ENCODE peak calls at places on chromosomes 3 and 15, in four cellular contexts. Z is SHP77, X is NCI-H510A treated with DMSO at 0.1 percent for 48 hours, N is T-helper 9 cell. D is an unnamed sample.

GRCh38 chr3:111749171-111750170 is 109.6 kb upstream of the PHLDB2 start:
- DNase-seq in X (no peak), Z (no peak), N (no peak), D (no peak)

GRCh38 chr15:52224211-52224610 is 33.0 kb upstream of the GNB5 start:
- DNase-seq in N (no peak), Z (no peak), X (no peak), D (no peak)

GRCh38 chr3:146044046-146044445 is 116.9 kb downstream of the PLOD2 start:
- DNase-seq in N (no peak), Z (no peak), X (no peak), D (no peak)

GRCh38 chr3:45950686-45951600 is 7.7 kb downstream of the CXCR6 start:
- DNase-seq in X (no peak), Z (no peak), N (peak; percentile 23), D (peak; percentile 33)

GRCh38 chr15:60821462-60822061 is 342.6 kb upstream of the ICE2 start:
- DNase-seq in Z (no peak), N (no peak), X (no peak), D (no peak)

GRCh38 chr3:60954049-60954448 is 297.2 kb downstream of the FHIT start:
- DNase-seq in X (no peak), N (no peak), Z (no peak), D (no peak)

GRCh38 chr3:1953519-1953918 is 145.1 kb upstream of the CNTN4 start:
- DNase-seq in X (no peak), Z (peak; percentile 21), N (no peak), D (no peak)

GRCh38 chr3:43619593-43619992 is 2.2 kb downstream of the ANO10 start:
- DNase-seq in Z (no peak), X (no peak), N (no peak), D (no peak)

GRCh38 chr3:138016065-138016464 is 6.1 kb downstream of the CLDN18 start:
- DNase-seq in Z (no peak), N (no peak), X (no peak), D (no peak)

GRCh38 chr3:47527952-47528718 is 14.6 kb upstream of the ELP6 start:
- DNase-seq in N (no peak), Z (no peak), X (no peak), D (no peak)

GRCh38 chr15:75620043-75620775 is 5.3 kb downstream of the SNUPN start:
- DNase-seq in Z (no peak), N (no peak), X (no peak), D (no peak)